ENCODE peak calls at places on chromosomes 3 and 15, in nine cellular contexts. U is fibroblast of mammary gland; D is AG10803; P is fibroblast of pulmonary artery; V is foreskin keratinocyte; J is endothelial cell; X is CD8-positive, alpha-beta T cell; E is kidney epithelial cell; K is breast epithelium. H is an unnamed sample.

GRCh38 chr15:71651750-71652186 is 158.6 kb upstream of the NR2E3 start:
- DNase-seq in V (peak), U (peak), D (peak), K (no peak), P (peak), J (peak), X (no peak), E (peak), H (no peak)

GRCh38 chr3:27629381-27629780 is 92.7 kb downstream of the EOMES start:
- DNase-seq in K (no peak), U (no peak), J (no peak), E (no peak), P (no peak), D (no peak), X (no peak), V (no peak), H (no peak)

GRCh38 chr3:29757054-29757777 is 476.3 kb downstream of the RBMS3 start:
- DNase-seq in K (no peak), X (no peak), V (peak), P (peak), U (peak), J (no peak), E (no peak), D (peak), H (no peak)

GRCh38 chr3:156176048-156176447 is 55.7 kb downstream of the KCNAB1 start:
- DNase-seq in J (no peak), P (no peak), U (no peak), D (no peak), E (no peak), X (no peak), V (no peak), K (no peak), H (no peak)

GRCh38 chr3:172653004-172653403 is 57.9 kb downstream of the NCEH1 start:
- DNase-seq in U (no peak), X (no peak), V (no peak), J (no peak), E (no peak), P (no peak), K (no peak), D (no peak), H (no peak)

GRCh38 chr3:160196511-160197104 is 28.6 kb upstream of the C3orf80 start:
- DNase-seq in D (no peak), K (no peak), J (no peak), E (no peak), X (no peak), P (peak), U (peak), V (no peak), H (no peak)

GRCh38 chr3:90016492-90017065 is 909.2 kb downstream of the EPHA3 start:
- DNase-seq in U (peak), E (no peak), J (no peak), P (no peak), K (no peak), V (no peak), D (no peak), X (no peak), H (no peak)

GRCh38 chr3:55202320-55202719 is 274.5 kb upstream of the LRTM1 start:
- DNase-seq in E (peak), J (no peak), K (no peak), D (peak), U (peak), X (no peak), V (no peak), P (peak), H (no peak)

GRCh38 chr15:51907136-51907862 is 64.3 kb downstream of the LEO1 start:
- DNase-seq in U (peak), J (no peak), V (peak), K (no peak), E (peak), D (no peak), P (no peak), X (no peak), H (no peak)

GRCh38 chr15:31172606-31173005 is 71.1 kb upstream of the TRPM1 start:
- DNase-seq in E (no peak), D (no peak), K (no peak), X (no peak), V (no peak), U (no peak), J (no peak), P (no peak), H (no peak)

GRCh38 chr3:44292947-44293346 is 45.6 kb upstream of the TCAIM start:
- DNase-seq in D (no peak), K (no peak), U (no peak), X (no peak), P (no peak), V (no peak), J (no peak), E (no peak), H (no peak)

GRCh38 chr3:170695486-170696069 is 109.7 kb upstream of the SLC7A14 start:
- DNase-seq in P (peak), V (no peak), K (no peak), J (no peak), U (no peak), X (no peak), D (no peak), E (no peak), H (no peak)

GRCh38 chr3:72041531-72041930 is 256.6 kb upstream of the PROK2 start:
- DNase-seq in D (peak), J (no peak), K (no peak), U (peak), X (no peak), P (no peak), V (no peak), E (no peak), H (no peak)

GRCh38 chr15:34039180-34039486 is at the start of gene AVEN:
- DNase-seq in X (no peak), J (no peak), U (no peak), V (no peak), D (no peak), P (no peak), K (no peak), E (no peak), H (no peak)

GRCh38 chr3:14549256-14549931 is 9.3 kb upstream of the GRIP2 start:
- DNase-seq in P (peak), D (peak), J (no peak), X (no peak), E (no peak), U (peak), V (no peak), K (no peak), H (no peak)

GRCh38 chr3:7322957-7323679 is 462.2 kb downstream of the GRM7 start:
- DNase-seq in X (no peak), D (no peak), V (no peak), U (no peak), P (no peak), E (peak), J (no peak), K (no peak), H (no peak)

GRCh38 chr3:62109534-62109933 is 263.8 kb downstream of the FEZF2 start:
- DNase-seq in E (peak), X (no peak), D (peak), K (no peak), P (peak), U (peak), V (peak), J (no peak), H (no peak)

GRCh38 chr3:84136425-84136824 is 822.4 kb upstream of the CADM2 start:
- DNase-seq in U (no peak), K (no peak), D (no peak), E (no peak), V (no peak), P (no peak), J (no peak), X (no peak), H (no peak)
- TF ChIP-seq CTCF in U (no peak), K (no peak), D (no peak), E (peak), V (peak), P (no peak), J (no peak), X (no peak), H (no peak)

GRCh38 chr3:3015472-3016089 is 94.6 kb downstream of the IL5RA start:
- DNase-seq in U (peak), P (peak), V (no peak), J (no peak), D (no peak), X (no peak), E (no peak), K (no peak), H (no peak)
- TF ChIP-seq CTCF in U (peak), P (no peak), V (peak), J (no peak), D (peak), X (no peak), E (peak), K (no peak), H (no peak)

GRCh38 chr3:188202358-188203138 is 48.6 kb downstream of the LPP start:
- DNase-seq in D (no peak), V (no peak), K (no peak), P (no peak), X (no peak), J (peak), E (no peak), U (no peak), H (no peak)
- TF ChIP-seq CTCF in D (no peak), V (no peak), K (no peak), P (no peak), X (no peak), J (no peak), E (no peak), U (no peak), H (no peak)

DNA sequence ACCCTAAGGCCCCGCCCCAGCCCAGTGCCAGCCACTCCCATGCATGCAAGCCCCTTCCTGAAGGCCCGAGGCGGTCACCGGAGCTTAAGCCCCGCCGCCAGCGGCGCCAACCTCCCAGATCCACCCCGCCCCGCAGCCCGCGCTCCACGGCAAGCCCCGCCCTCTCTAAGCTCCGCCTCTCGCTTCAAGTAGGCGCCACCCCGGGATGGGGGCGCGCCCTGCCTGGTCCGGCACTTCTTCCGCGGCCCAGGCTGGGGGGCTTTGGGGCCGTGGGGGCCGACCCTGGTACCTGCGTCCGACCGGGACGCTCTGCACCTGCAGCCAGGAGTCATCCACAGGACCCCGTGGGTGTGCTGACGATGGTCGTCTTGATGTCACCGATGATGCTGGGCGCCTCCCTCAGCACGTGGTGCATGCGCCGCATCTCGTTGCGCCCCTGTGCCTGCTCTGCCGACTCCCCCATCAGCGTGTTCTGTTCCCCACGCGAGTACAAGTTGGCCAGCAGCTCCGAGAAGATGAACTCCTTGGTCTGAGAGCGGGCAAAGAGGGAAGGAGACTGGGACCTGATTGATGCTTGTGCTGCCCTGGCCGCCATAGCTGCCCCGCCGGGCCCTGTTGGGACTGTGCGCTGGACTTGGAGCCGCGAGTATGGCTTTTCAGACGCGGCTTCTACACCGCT is 26.1 kb upstream of the CSPG4 start:
- DNase-seq in E (no peak), D (peak), X (peak), K (peak), P (peak), V (peak), U (peak), J (peak), H (peak)
- TF ChIP-seq CTCF in E (no peak), D (no peak), X (no peak), K (no peak), P (no peak), V (no peak), U (no peak), J (no peak), H (no peak)

H was measured in activated B cell treated with CpG ODN at 0.5 μM for 24 hours.